ENCODE peak calls at places on chromosomes 6 and 20, in seven cellular contexts. K is hippocampal formation, O is psoas muscle, Q is ELR, H is NCI-H1417, I is HFFc6, P is left ventricle myocardium inferior. V is an unnamed sample.

GRCh38 chr20:43537921-43538854 is 20.6 kb upstream of the SGK2 start:
- DNase-seq in K (peak; percentile 54), O (peak; percentile 70), Q (peak; percentile 78), H (peak; percentile 60), I (peak; percentile 48), P (peak; percentile 54), V (peak; percentile 39)

GRCh38 chr6:158808442-158808833 is 10.7 kb downstream of the EZR start:
- DNase-seq in K (no peak), O (no peak), Q (no peak), H (no peak), I (no peak), P (no peak), V (no peak)

GRCh38 chr6:30724906-30725667 is 4.9 kb downstream of the TUBB start:
- DNase-seq in K (no peak), O (no peak), Q (peak; percentile 46), H (no peak), I (no peak), P (no peak), V (no peak)

GRCh38 chr20:46592580-46593362 is 42.3 kb upstream of the OCSTAMP start:
- DNase-seq in K (no peak), O (no peak), Q (peak; percentile 26), H (no peak), I (no peak), P (no peak), V (no peak)

GRCh38 chr6:46340246-46340645 is 151.0 kb downstream of the RCAN2 start:
- DNase-seq in K (no peak), O (no peak), Q (no peak), H (no peak), I (no peak), P (no peak), V (no peak)

GRCh38 chr20:25046181-25046641 is 11.7 kb downstream of the ACSS1 start:
- DNase-seq in K (no peak), O (peak; percentile 87), Q (no peak), H (no peak), I (no peak), P (peak; percentile 78), V (no peak)

GRCh38 chr20:35021063-35021462 is 65.4 kb downstream of the MYH7B start:
- DNase-seq in K (peak; percentile 16), O (peak; percentile 86), Q (no peak), H (no peak), I (no peak), P (no peak), V (no peak)

GRCh38 chr6:43714311-43715055 is 26.9 kb upstream of the MRPS18A start:
- DNase-seq in K (no peak), O (peak; percentile 79), Q (no peak), H (no peak), I (no peak), P (peak; percentile 57), V (no peak)

GRCh38 chr20:63053430-63054102 is 46.8 kb upstream of the BHLHE23 start:
- DNase-seq in K (no peak), O (no peak), Q (no peak), H (no peak), I (no peak), P (peak; percentile 7), V (no peak)

GRCh38 chr6:163759542-163759941 is 345.0 kb downstream of the QKI start:
- DNase-seq in K (no peak), O (no peak), Q (peak; percentile 84), H (no peak), I (peak; percentile 25), P (no peak), V (no peak)

GRCh38 chr6:167717455-167717854 is 109.3 kb upstream of the AFDN start:
- DNase-seq in K (no peak), O (no peak), Q (no peak), H (no peak), I (no peak), P (no peak), V (no peak)

GRCh38 chr6:90907931-90908655 is 321.2 kb upstream of the MAP3K7 start:
- DNase-seq in K (no peak), O (no peak), Q (no peak), H (no peak), I (no peak), P (no peak), V (peak; percentile 82)

GRCh38 chr20:22617160-22617559 is 32.8 kb upstream of the FOXA2 start:
- DNase-seq in K (no peak), O (no peak), Q (no peak), H (no peak), I (no peak), P (no peak), V (peak; percentile 32)

GRCh38 chr6:170006524-170007467 is 255.4 kb downstream of the ERMARD start:
- DNase-seq in K (no peak), O (no peak), Q (no peak), H (peak; percentile 97), I (no peak), P (no peak), V (no peak)

GRCh38 chr6:16238057-16238657 is at the start of gene GMPR:
- DNase-seq in K (no peak), O (peak; percentile 91), Q (peak; percentile 60), H (peak; percentile 64), I (peak; percentile 21), P (peak; percentile 86), V (peak; percentile 27)

GRCh38 chr6:167706313-167707109 is 120.2 kb upstream of the AFDN start:
- DNase-seq in K (no peak), O (no peak), Q (no peak), H (no peak), I (no peak), P (no peak), V (no peak)

GRCh38 chr6:152981989-152982767 is 663 bp downstream of the FBXO5 start:
- DNase-seq in K (no peak), O (peak; percentile 55), Q (peak; percentile 36), H (peak; percentile 78), I (no peak), P (no peak), V (no peak)

GRCh38 chr6:145087034-145087433 is 648.3 kb downstream of the EPM2A start:
- DNase-seq in K (no peak), O (no peak), Q (peak; percentile 15), H (no peak), I (peak; percentile 11), P (no peak), V (peak; percentile 49)

GRCh38 chr6:170125447-170126300 is 165.2 kb downstream of the DLL1 start:
- DNase-seq in K (no peak), O (no peak), Q (no peak), H (no peak), I (no peak), P (no peak), V (no peak)

GRCh38 chr20:59873409-59873808 is 60.0 kb downstream of the SYCP2 start:
- DNase-seq in K (no peak), O (no peak), Q (no peak), H (no peak), I (no peak), P (no peak), V (peak; percentile 45)

GRCh38 chr20:6685181-6685582 is 82.3 kb upstream of the BMP2 start:
- DNase-seq in K (no peak), O (no peak), Q (peak; percentile 15), H (no peak), I (no peak), P (no peak), V (peak; percentile 83)

GRCh38 chr6:99348823-99349619 is 453 bp downstream of the FAXC start:
- DNase-seq in K (no peak), O (no peak), Q (no peak), H (peak; percentile 82), I (no peak), P (no peak), V (no peak)

GRCh38 chr20:34060970-34061369 is 51.1 kb downstream of the EIF2S2 start:
- DNase-seq in K (no peak), O (no peak), Q (no peak), H (no peak), I (no peak), P (no peak), V (no peak)